ENCODE peak calls at places on chromosomes 16 and 17, in ten cellular contexts. One of them, this sample, is unnamed. For H3K4me1, the result is how much of the 10 kb centered on the place peaks cover.

GRCh38 chr17:79075861-79076406 is 1.3 kb downstream of the ENGASE start:
- DNase-seq in breast epithelium: no peak
- DNase-seq in upper lobe of right lung: peak
- DNase-seq in heart left ventricle: no peak
- DNase-seq in IMR-90: no peak
- DNase-seq in kidney: no peak
- DNase-seq in OCI-LY7: no peak
- DNase-seq in pancreas: no peak
- DNase-seq in A549: no peak
- DNase-seq in body of pancreas: no peak
- DNase-seq in this sample: peak

GRCh38 chr16:4089251-4089810 is 26.9 kb downstream of the ADCY9 start:
- DNase-seq in A549: no peak
- DNase-seq in IMR-90: peak
- DNase-seq in OCI-LY7: no peak
- DNase-seq in breast epithelium: no peak
- DNase-seq in upper lobe of right lung: no peak
- DNase-seq in kidney: no peak
- DNase-seq in pancreas: no peak
- DNase-seq in heart left ventricle: no peak
- DNase-seq in body of pancreas: no peak
- DNase-seq in this sample: no peak

GRCh38 chr17:2937331-2938003 is 125.9 kb downstream of the OR1D5 start:
- DNase-seq in OCI-LY7: no peak
- DNase-seq in breast epithelium: no peak
- DNase-seq in pancreas: no peak
- DNase-seq in A549: no peak
- DNase-seq in upper lobe of right lung: no peak
- DNase-seq in IMR-90: peak
- DNase-seq in heart left ventricle: no peak
- DNase-seq in body of pancreas: no peak
- DNase-seq in kidney: no peak
- DNase-seq in this sample: no peak

GRCh38 chr17:38743556-38744171 is 4.5 kb downstream of the PCGF2 start:
- DNase-seq in pancreas: no peak
- DNase-seq in upper lobe of right lung: peak
- DNase-seq in kidney: no peak
- DNase-seq in A549: no peak
- DNase-seq in body of pancreas: peak
- DNase-seq in heart left ventricle: no peak
- DNase-seq in breast epithelium: no peak
- DNase-seq in IMR-90: no peak
- DNase-seq in OCI-LY7: peak
- DNase-seq in this sample: no peak

GRCh38 chr17:19338031-19338990 is 24.2 kb downstream of the B9D1 start:
- DNase-seq in heart left ventricle: peak
- DNase-seq in pancreas: peak
- DNase-seq in A549: peak
- DNase-seq in breast epithelium: peak
- DNase-seq in body of pancreas: peak
- DNase-seq in kidney: no peak
- DNase-seq in IMR-90: peak
- DNase-seq in upper lobe of right lung: peak
- DNase-seq in OCI-LY7: peak
- DNase-seq in this sample: peak

GRCh38 chr16:81738831-81739496 is 40.1 kb upstream of the PLCG2 start:
- DNase-seq in kidney: peak
- DNase-seq in heart left ventricle: peak
- DNase-seq in OCI-LY7: peak
- DNase-seq in A549: no peak
- DNase-seq in upper lobe of right lung: peak
- DNase-seq in pancreas: no peak
- DNase-seq in breast epithelium: no peak
- DNase-seq in body of pancreas: no peak
- DNase-seq in IMR-90: no peak
- DNase-seq in this sample: peak

GRCh38 chr17:55062921-55063320 is 94.4 kb downstream of the STXBP4 start:
- DNase-seq in breast epithelium: no peak
- DNase-seq in pancreas: no peak
- DNase-seq in OCI-LY7: no peak
- DNase-seq in upper lobe of right lung: no peak
- DNase-seq in heart left ventricle: no peak
- DNase-seq in A549: peak
- DNase-seq in IMR-90: peak
- DNase-seq in kidney: no peak
- DNase-seq in body of pancreas: no peak
- DNase-seq in this sample: no peak

GRCh38 chr16:24011237-24011636 is 175.5 kb downstream of the PRKCB start:
- DNase-seq in OCI-LY7: no peak
- DNase-seq in body of pancreas: no peak
- DNase-seq in IMR-90: no peak
- DNase-seq in upper lobe of right lung: no peak
- DNase-seq in pancreas: no peak
- DNase-seq in breast epithelium: no peak
- DNase-seq in A549: no peak
- DNase-seq in heart left ventricle: no peak
- DNase-seq in kidney: no peak
- DNase-seq in this sample: no peak

GRCh38 chr17:7634384-7634783 is 4.4 kb downstream of the SHBG start:
- DNase-seq in body of pancreas: peak
- DNase-seq in upper lobe of right lung: no peak
- DNase-seq in OCI-LY7: no peak
- DNase-seq in pancreas: no peak
- DNase-seq in breast epithelium: no peak
- DNase-seq in A549: peak
- DNase-seq in IMR-90: peak
- DNase-seq in kidney: peak
- DNase-seq in heart left ventricle: peak
- DNase-seq in this sample: no peak

GRCh38 chr17:21058098-21058893 is 15.5 kb upstream of the USP22 start:
- DNase-seq in A549: peak
- DNase-seq in body of pancreas: no peak
- DNase-seq in upper lobe of right lung: no peak
- DNase-seq in pancreas: no peak
- DNase-seq in IMR-90: peak
- DNase-seq in kidney: no peak
- DNase-seq in OCI-LY7: peak
- DNase-seq in heart left ventricle: no peak
- DNase-seq in breast epithelium: no peak
- DNase-seq in this sample: no peak

GRCh38 chr16:70476272-70477020 is 22.1 kb downstream of the FCSK start:
- DNase-seq in upper lobe of right lung: no peak
- DNase-seq in kidney: peak
- DNase-seq in IMR-90: peak
- DNase-seq in heart left ventricle: no peak
- DNase-seq in OCI-LY7: no peak
- DNase-seq in pancreas: no peak
- DNase-seq in A549: no peak
- DNase-seq in breast epithelium: no peak
- DNase-seq in body of pancreas: peak
- DNase-seq in this sample: no peak

GRCh38 chr17:54835015-54835414 is 65.6 kb upstream of the TOM1L1 start:
- DNase-seq in heart left ventricle: no peak
- DNase-seq in kidney: no peak
- DNase-seq in breast epithelium: no peak
- DNase-seq in OCI-LY7: no peak
- DNase-seq in upper lobe of right lung: no peak
- DNase-seq in IMR-90: no peak
- DNase-seq in pancreas: no peak
- DNase-seq in A549: no peak
- DNase-seq in body of pancreas: no peak
- DNase-seq in this sample: no peak

GRCh38 chr16:81237282-81237681 is 1.2 kb upstream of the BCO1 start:
- DNase-seq in breast epithelium: peak
- DNase-seq in body of pancreas: peak
- DNase-seq in kidney: no peak
- DNase-seq in A549: no peak
- DNase-seq in OCI-LY7: no peak
- DNase-seq in pancreas: peak
- DNase-seq in heart left ventricle: peak
- DNase-seq in IMR-90: no peak
- DNase-seq in upper lobe of right lung: no peak
- DNase-seq in this sample: peak

DNA sequence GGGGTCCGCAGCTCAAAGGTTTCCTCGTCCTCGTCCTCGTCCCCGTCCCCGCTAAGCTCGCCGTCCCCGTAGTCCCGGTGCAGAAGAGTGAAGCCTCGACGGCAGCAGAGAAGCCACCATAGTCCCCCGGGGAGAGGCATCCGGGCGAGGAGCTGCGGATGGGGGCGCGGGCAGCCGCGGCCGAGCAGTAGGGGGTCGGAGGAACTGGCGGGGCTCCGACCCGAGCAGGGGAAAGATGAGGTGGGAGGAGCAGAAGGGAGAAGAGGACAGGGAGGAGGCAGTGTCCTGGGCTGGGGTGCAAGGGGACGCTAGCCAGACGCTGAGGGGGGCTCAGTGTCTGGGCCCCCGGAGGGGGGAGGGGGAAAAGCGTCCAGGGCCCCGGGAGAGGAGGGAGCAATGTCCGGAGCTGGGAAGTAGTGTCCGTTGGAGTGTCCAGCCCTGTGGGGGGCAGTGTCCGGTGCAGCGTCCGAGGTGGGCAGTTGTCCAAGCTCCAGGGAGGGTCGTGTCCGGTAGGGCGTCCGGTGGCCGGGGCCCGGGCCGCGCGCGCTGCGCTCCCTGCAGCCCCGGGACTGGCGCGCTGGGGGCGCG is at the start of gene PLEKHH3:
- DNase-seq in upper lobe of right lung: no peak
- DNase-seq in body of pancreas: no peak
- DNase-seq in heart left ventricle: no peak
- DNase-seq in OCI-LY7: peak
- DNase-seq in breast epithelium: no peak
- DNase-seq in A549: no peak
- DNase-seq in kidney: no peak
- DNase-seq in pancreas: no peak
- DNase-seq in IMR-90: no peak
- DNase-seq in this sample: no peak
- H3K4me3 ChIP-seq in upper lobe of right lung: peak
- H3K4me3 ChIP-seq in body of pancreas: peak
- H3K4me3 ChIP-seq in heart left ventricle: peak
- H3K4me3 ChIP-seq in OCI-LY7: peak
- H3K4me3 ChIP-seq in breast epithelium: peak
- H3K4me3 ChIP-seq in A549: peak
- H3K4me3 ChIP-seq in kidney: peak
- H3K4me3 ChIP-seq in pancreas: peak
- H3K4me3 ChIP-seq in IMR-90: peak
- H3K4me3 ChIP-seq in this sample: peak

DNA sequence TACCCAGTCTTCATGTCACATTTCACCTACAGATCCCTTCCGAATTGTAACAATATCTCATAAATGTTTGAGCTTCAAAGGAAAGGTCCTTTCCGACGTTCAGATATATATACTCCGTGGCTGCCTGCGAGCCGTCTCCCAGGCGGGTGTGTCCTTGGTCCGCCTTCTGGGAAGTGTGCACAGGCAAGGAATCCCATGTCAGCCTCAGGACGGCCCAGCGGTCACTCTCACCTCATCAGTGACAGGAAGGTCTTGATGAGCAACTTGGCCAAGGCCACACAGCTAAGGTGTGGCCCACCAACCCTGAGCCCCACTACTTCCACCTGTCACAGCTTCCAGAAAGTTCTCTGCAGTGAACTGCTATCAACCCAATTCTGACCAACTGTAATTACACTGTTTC is 4.3 kb downstream of the LMF1 start:
- DNase-seq in A549: no peak
- DNase-seq in OCI-LY7: no peak
- DNase-seq in upper lobe of right lung: no peak
- DNase-seq in IMR-90: no peak
- DNase-seq in kidney: peak
- DNase-seq in breast epithelium: no peak
- DNase-seq in heart left ventricle: no peak
- DNase-seq in pancreas: no peak
- DNase-seq in body of pancreas: no peak
- DNase-seq in this sample: no peak
- H3K4me1 ChIP-seq in A549: under half
- H3K4me1 ChIP-seq in OCI-LY7: under half
- H3K4me1 ChIP-seq in upper lobe of right lung: under half
- H3K4me1 ChIP-seq in IMR-90: under half
- H3K4me1 ChIP-seq in kidney: under half
- H3K4me1 ChIP-seq in breast epithelium: under half
- H3K4me1 ChIP-seq in heart left ventricle: under half
- H3K4me1 ChIP-seq in pancreas: under half
- H3K4me1 ChIP-seq in body of pancreas: under half
- H3K4me1 ChIP-seq in this sample: under half

DNA sequence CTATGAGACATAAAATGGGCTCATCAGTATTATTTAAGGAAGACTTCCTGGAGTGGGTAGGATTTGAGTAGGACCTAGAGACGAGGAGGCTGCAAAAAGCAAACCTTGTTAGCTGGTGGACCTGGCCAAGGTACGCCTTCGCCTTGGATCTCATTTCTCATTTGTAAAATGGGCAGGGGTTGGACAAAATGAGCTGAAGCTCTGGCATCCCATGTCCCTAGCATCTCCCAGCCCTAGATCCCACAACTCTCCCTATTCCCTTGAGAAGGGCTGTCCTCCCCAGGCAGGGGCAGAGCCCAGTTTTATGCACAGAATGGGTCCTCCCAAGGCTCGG is 306 bp upstream of the SPATA20 start:
- DNase-seq in breast epithelium: no peak
- DNase-seq in A549: no peak
- DNase-seq in body of pancreas: no peak
- DNase-seq in heart left ventricle: no peak
- DNase-seq in IMR-90: no peak
- DNase-seq in OCI-LY7: no peak
- DNase-seq in pancreas: no peak
- DNase-seq in upper lobe of right lung: no peak
- DNase-seq in kidney: no peak
- DNase-seq in this sample: no peak
- H3K4me3 ChIP-seq in breast epithelium: peak
- H3K4me3 ChIP-seq in A549: no peak
- H3K4me3 ChIP-seq in body of pancreas: no peak
- H3K4me3 ChIP-seq in heart left ventricle: peak
- H3K4me3 ChIP-seq in IMR-90: no peak
- H3K4me3 ChIP-seq in OCI-LY7: peak
- H3K4me3 ChIP-seq in pancreas: peak
- H3K4me3 ChIP-seq in upper lobe of right lung: peak
- H3K4me3 ChIP-seq in kidney: no peak
- H3K4me3 ChIP-seq in this sample: peak

DNA sequence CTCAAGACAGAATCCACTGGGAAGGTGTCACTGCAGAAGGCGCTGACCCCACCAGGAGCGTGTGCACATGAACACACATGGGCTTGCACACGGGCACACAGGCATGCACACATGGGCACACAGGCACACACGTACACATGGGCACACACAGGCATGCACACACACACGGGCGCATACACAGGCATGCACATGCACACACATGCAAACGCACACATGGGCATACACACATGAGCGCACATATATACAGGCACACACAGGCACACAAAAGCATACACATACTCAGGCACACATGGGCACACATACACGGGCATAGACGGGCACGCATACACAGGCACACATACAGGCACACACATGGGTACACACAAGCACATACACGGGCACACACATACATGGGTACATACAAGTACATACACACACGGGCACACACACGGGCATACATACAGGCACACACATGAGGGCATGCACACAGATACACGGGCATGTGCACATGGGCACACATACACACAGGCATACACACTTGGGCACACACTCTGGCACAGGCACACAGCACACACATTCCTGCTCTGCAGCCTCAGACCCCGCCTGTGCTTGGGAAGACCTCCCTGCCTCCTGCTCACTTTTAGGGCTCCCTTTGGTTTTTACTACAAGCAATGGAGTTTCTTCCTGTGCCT is 86.8 kb downstream of the ZNF778 start:
- DNase-seq in upper lobe of right lung: no peak
- DNase-seq in IMR-90: no peak
- DNase-seq in pancreas: no peak
- DNase-seq in body of pancreas: no peak
- DNase-seq in breast epithelium: no peak
- DNase-seq in OCI-LY7: no peak
- DNase-seq in A549: no peak
- DNase-seq in heart left ventricle: no peak
- DNase-seq in kidney: peak
- DNase-seq in this sample: no peak
- H3K4me1 ChIP-seq in upper lobe of right lung: under half
- H3K4me1 ChIP-seq in IMR-90: under half
- H3K4me1 ChIP-seq in pancreas: under half
- H3K4me1 ChIP-seq in body of pancreas: under half
- H3K4me1 ChIP-seq in breast epithelium: under half
- H3K4me1 ChIP-seq in OCI-LY7: under half
- H3K4me1 ChIP-seq in A549: under half
- H3K4me1 ChIP-seq in heart left ventricle: under half
- H3K4me1 ChIP-seq in kidney: under half
- H3K4me1 ChIP-seq in this sample: under half